ENCODE peak calls at places on chromosomes 2 and 18, in five cellular contexts. Q is HepG2, J is upper lobe of left lung, A is fibroblast of lung, I is BE2C. F is an unnamed sample.

GRCh38 chr2:170847716-170848115 is 31.0 kb downstream of the GAD1 start:
- DNase-seq in Q (no peak), J (no peak), A (no peak), I (no peak), F (no peak)

GRCh38 chr2:170243118-170243837 is 65.3 kb downstream of the MYO3B start:
- DNase-seq in Q (no peak), J (no peak), A (no peak), I (peak; percentile 10), F (no peak)

GRCh38 chr2:54691439-54692135 is 31.9 kb upstream of the EML6 start:
- DNase-seq in Q (peak; percentile 78), J (no peak), A (no peak), I (no peak), F (no peak)

GRCh38 chr2:42359304-42359749 is 1.7 kb downstream of the COX7A2L start:
- DNase-seq in Q (no peak), J (no peak), A (peak; percentile 43), I (no peak), F (no peak)

GRCh38 chr2:166170356-166170755 is 42.5 kb upstream of the SCN1A start:
- DNase-seq in Q (no peak), J (no peak), A (peak; percentile 54), I (no peak), F (no peak)

GRCh38 chr18:67672142-67672541 is 155.6 kb upstream of the DSEL start:
- DNase-seq in Q (no peak), J (no peak), A (no peak), I (no peak), F (no peak)

GRCh38 chr2:196427996-196428634 is 211.4 kb upstream of the CCDC150 start:
- DNase-seq in Q (no peak), J (no peak), A (no peak), I (no peak), F (no peak)

GRCh38 chr18:64615047-64615446 is 466.2 kb upstream of the LINC00305 start:
- DNase-seq in Q (no peak), J (no peak), A (no peak), I (no peak), F (no peak)

GRCh38 chr2:157838442-157839161 is 37.5 kb downstream of the ACVR1 start:
- DNase-seq in Q (peak; percentile 88), J (peak; percentile 65), A (peak; percentile 88), I (peak; percentile 44), F (no peak)

GRCh38 chr18:58292675-58293074 is 248.6 kb downstream of the NEDD4L start:
- DNase-seq in Q (no peak), J (no peak), A (no peak), I (no peak), F (no peak)

GRCh38 chr2:227804970-227805369 is 8.7 kb upstream of the CCL20 start:
- DNase-seq in Q (no peak), J (no peak), A (no peak), I (no peak), F (no peak)

GRCh38 chr18:70331456-70332097 is 42.7 kb downstream of the SOCS6 start:
- DNase-seq in Q (peak; percentile 51), J (no peak), A (no peak), I (no peak), F (no peak)

GRCh38 chr2:26848336-26849055 is 564 bp downstream of the DPYSL5 start:
- DNase-seq in Q (no peak), J (no peak), A (no peak), I (peak; percentile 59), F (no peak)

GRCh38 chr2:186113284-186113683 is 372.8 kb upstream of the ZC3H15 start:
- DNase-seq in Q (no peak), J (no peak), A (no peak), I (no peak), F (no peak)

GRCh38 chr2:201933792-201934229 is 99.8 kb upstream of the FZD7 start:
- DNase-seq in Q (no peak), J (no peak), A (peak; percentile 65), I (peak; percentile 44), F (no peak)

GRCh38 chr2:40358783-40359182 is 93.1 kb downstream of the SLC8A1 start:
- DNase-seq in Q (no peak), J (no peak), A (no peak), I (no peak), F (no peak)

GRCh38 chr2:21099281-21099907 is 24.4 kb upstream of the TDRD15 start:
- DNase-seq in Q (peak; percentile 12), J (no peak), A (no peak), I (no peak), F (no peak)

GRCh38 chr2:68135448-68136320 is 22.0 kb upstream of the PNO1 start:
- DNase-seq in Q (no peak), J (no peak), A (no peak), I (no peak), F (no peak)

GRCh38 chr18:478679-479078 is 21.8 kb downstream of the COLEC12 start:
- DNase-seq in Q (no peak), J (no peak), A (peak; percentile 52), I (no peak), F (no peak)

GRCh38 chr2:85648619-85649018 is 19.4 kb downstream of the SFTPB start:
- DNase-seq in Q (no peak), J (no peak), A (peak; percentile 80), I (peak; percentile 33), F (no peak)

GRCh38 chr18:61582205-61582710 is 249.0 kb downstream of the CDH20 start:
- DNase-seq in Q (no peak), J (no peak), A (no peak), I (no peak), F (no peak)
- H3K4me3 ChIP-seq in Q (no peak overlapping the region), J (peak overlapping the region; percentile 45), A (peak overlapping the region; percentile 43), I (no peak overlapping the region), F (peak overlapping the region; percentile 43)

GRCh38 chr2:1925928-1926327 is 181.6 kb upstream of the PXDN start:
- DNase-seq in Q (no peak), J (no peak), A (no peak), I (no peak), F (no peak)

GRCh38 chr2:1927896-1928568 is 183.7 kb upstream of the PXDN start:
- DNase-seq in Q (no peak), J (no peak), A (no peak), I (no peak), F (no peak)

GRCh38 chr2:1923557-1923956 is 179.2 kb upstream of the PXDN start:
- DNase-seq in Q (no peak), J (no peak), A (no peak), I (no peak), F (no peak)

GRCh38 chr2:1925516-1925915 is 181.2 kb upstream of the PXDN start:
- DNase-seq in Q (no peak), J (no peak), A (no peak), I (no peak), F (no peak)

GRCh38 chr2:1922402-1923025 is 178.2 kb upstream of the PXDN start:
- DNase-seq in Q (no peak), J (no peak), A (no peak), I (no peak), F (no peak)
- TF ChIP-seq CTCF in Q (no peak), J (no peak), A (no peak), I (no peak), F (no peak)

GRCh38 chr2:134718956-134719814 is at the start of gene TMEM163:
- DNase-seq in Q (no peak), J (peak; percentile 49), A (no peak), I (no peak), F (no peak)

GRCh38 chr2:134715932-134716643 is 2.7 kb downstream of the TMEM163 start:
- DNase-seq in Q (no peak), J (no peak), A (no peak), I (no peak), F (no peak)

GRCh38 chr2:134716716-134717585 is 1.8 kb downstream of the TMEM163 start:
- DNase-seq in Q (no peak), J (no peak), A (no peak), I (no peak), F (no peak)

GRCh38 chr2:134717706-134718094 is 1.1 kb downstream of the TMEM163 start:
- DNase-seq in Q (no peak), J (no peak), A (no peak), I (no peak), F (no peak)

DNA sequence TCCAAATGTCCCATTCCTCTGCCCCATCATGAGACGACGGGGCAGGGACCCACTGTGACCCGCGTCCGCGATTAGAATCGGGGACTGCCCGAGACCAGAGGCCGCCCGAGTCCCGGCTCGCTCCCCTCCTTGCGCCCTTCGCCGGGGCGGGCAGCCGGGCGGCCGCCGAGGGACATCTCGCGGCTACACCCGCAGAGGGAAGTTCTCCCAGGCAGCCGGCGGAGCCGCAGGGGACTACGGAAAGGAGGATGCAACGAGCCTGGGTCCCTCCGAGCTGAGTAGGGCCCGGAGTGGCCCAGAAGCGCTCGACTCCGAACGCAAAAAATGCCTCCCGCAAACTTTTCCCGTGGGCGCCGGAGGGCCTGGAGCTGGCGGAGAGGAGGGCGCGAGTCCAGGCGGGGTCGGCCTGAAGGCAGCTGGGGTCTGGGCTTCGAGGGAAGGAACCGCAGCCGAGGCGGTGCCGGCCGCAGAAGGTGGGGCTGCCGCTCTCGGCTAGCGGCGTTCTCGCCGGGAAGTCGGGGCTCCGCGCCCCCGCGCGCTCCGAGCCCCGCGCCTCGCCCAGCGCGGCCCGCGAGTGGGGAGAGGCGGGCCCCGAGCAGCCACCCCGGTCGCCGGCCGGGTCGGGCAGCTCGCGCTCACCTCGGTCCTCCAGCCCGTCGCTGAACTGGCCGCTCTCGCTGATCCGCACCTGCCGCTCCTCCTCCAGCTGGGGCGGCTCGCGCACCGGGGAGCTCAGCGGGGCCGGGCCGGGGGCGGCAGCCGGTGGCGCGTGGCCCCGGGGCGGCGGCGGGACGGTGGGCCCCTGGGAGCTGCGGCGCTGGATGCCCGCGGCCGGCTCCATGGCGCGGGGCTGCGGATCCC is 475 bp downstream of the TMEM163 start:
- DNase-seq in Q (no peak), J (peak; percentile 29), A (no peak), I (no peak), F (no peak)
- H3K27me3 ChIP-seq in Q (peaks cover 82% of the 10 kb centered on the region), J (peaks cover 21% of the 10 kb centered on the region), A (peaks cover 34% of the 10 kb centered on the region), I (peaks cover 31% of the 10 kb centered on the region), F (peaks cover 30% of the 10 kb centered on the region)

GRCh38 chr2:30236591-30237245 is 5.4 kb downstream of the LBH start:
- DNase-seq in Q (no peak), J (no peak), A (no peak), I (no peak), F (no peak)

GRCh38 chr2:30237346-30238142 is 6.2 kb downstream of the LBH start:
- DNase-seq in Q (no peak), J (no peak), A (no peak), I (no peak), F (no peak)

GRCh38 chr2:30235008-30235655 is 3.8 kb downstream of the LBH start:
- DNase-seq in Q (no peak), J (no peak), A (no peak), I (no peak), F (no peak)

GRCh38 chr2:30234180-30234971 is 3.0 kb downstream of the LBH start:
- DNase-seq in Q (peak; percentile 12), J (no peak), A (peak; percentile 76), I (no peak), F (peak; percentile 64)

DNA sequence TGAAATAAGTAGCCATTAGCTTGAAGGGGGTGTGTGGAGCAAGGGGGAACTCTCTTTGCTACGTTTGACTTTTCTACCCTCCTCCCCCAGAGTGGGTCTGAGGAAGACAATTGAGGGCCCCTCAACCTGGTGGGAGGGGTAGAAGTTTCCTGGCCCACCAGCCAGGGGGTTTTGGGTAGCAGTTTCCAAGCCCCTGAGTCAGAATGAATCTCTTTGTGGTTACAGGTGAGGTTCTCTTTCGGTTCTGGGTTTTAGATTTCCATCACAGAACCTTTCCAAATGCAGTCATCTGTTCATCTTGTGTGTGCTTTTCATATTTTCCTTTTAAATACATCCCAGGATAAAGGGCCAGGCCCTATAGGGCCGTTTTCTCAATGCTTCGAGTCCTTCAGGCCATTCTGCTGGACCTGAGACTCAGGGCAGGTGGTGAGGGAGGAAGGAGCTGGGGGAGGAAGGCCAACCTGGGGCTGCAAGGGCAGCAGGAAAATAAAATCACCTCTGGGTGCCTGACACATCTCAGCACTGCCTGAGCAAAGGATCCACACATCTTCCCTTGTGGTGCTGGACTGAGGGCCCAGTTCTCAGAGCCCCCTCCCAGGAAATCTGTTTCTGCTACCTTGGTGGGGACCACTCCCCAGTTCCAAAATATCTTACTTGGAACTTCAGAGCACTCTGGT is 4.7 kb downstream of the LBH start:
- DNase-seq in Q (no peak), J (no peak), A (no peak), I (no peak), F (no peak)
- H3K4me3 ChIP-seq in Q (no peak overlapping the region), J (peak overlapping the region; percentile 90), A (no peak overlapping the region), I (no peak overlapping the region), F (no peak overlapping the region)

F was measured in BJ.